ENCODE peak calls at places on chromosomes 12 and 14, in four cellular contexts. M is activated CD8-positive, alpha-beta memory T cell treated with anti-CD3 and anti-CD28 coated beads for 4 hours; V is GM06990; R is esophagus squamous epithelium. B is an unnamed sample.

GRCh38 chr12:5665615-5666014 is 233.7 kb downstream of the NTF3 start:
- DNase-seq in M (no peak), V (no peak), R (no peak), B (no peak)

GRCh38 chr12:124913474-124914391 is 717 bp downstream of the UBC start:
- DNase-seq in M (peak), V (peak), R (no peak), B (peak)

GRCh38 chr12:2460051-2460450 is 334.7 kb upstream of the FKBP4 start:
- DNase-seq in M (no peak), V (no peak), R (no peak), B (peak)

GRCh38 chr14:49594347-49595089 is 4.2 kb upstream of the LRR1 start:
- DNase-seq in M (no peak), V (no peak), R (no peak), B (peak)

GRCh38 chr14:80602931-80603330 is 338.6 kb downstream of the CEP128 start:
- DNase-seq in M (no peak), V (no peak), R (no peak), B (no peak)

GRCh38 chr14:102155150-102155549 is 15.5 kb downstream of the WDR20 start:
- DNase-seq in M (no peak), V (no peak), R (no peak), B (no peak)

GRCh38 chr12:30417697-30418231 is 277.9 kb downstream of the IPO8 start:
- DNase-seq in M (no peak), V (no peak), R (no peak), B (no peak)

GRCh38 chr12:89918172-89918880 is 209.7 kb upstream of the ATP2B1 start:
- DNase-seq in M (no peak), V (no peak), R (no peak), B (no peak)

GRCh38 chr12:89383235-89384049 is 31.1 kb upstream of the DUSP6 start:
- DNase-seq in M (no peak), V (no peak), R (no peak), B (no peak)

GRCh38 chr12:6200266-6201198 is at the start of gene CD9:
- DNase-seq in M (no peak), V (no peak), R (no peak), B (no peak)

B was measured in Jurkat, Clone E6-1.